ENCODE peak calls at places on chromosomes 12 and 14, in nine cellular contexts. C, K, G, H, E, A, O, R and M are unnamed samples.

GRCh38 chr14:91714805-91715204 is 17.1 kb downstream of the CATSPERB start:
- DNase-seq in C (no peak), K (no peak), G (no peak), H (no peak), E (no peak), A (no peak), O (no peak), R (no peak), M (no peak)

GRCh38 chr14:77580477-77580876 is 36.0 kb downstream of the SPTLC2 start:
- DNase-seq in C (no peak), K (no peak), G (no peak), H (no peak), E (no peak), A (no peak), O (no peak), R (no peak), M (no peak)

GRCh38 chr14:47674546-47675238 is 713 bp downstream of the MDGA2 start:
- DNase-seq in C (no peak), K (no peak), G (no peak), H (peak; percentile 52), E (no peak), A (no peak), O (no peak), R (peak; percentile 55), M (peak; percentile 57)

GRCh38 chr12:70227911-70228310 is 15.3 kb upstream of the CNOT2 start:
- DNase-seq in C (no peak), K (no peak), G (no peak), H (no peak), E (no peak), A (no peak), O (no peak), R (no peak), M (no peak)

GRCh38 chr14:93214598-93214997 is 7.5 kb downstream of the UBR7 start:
- DNase-seq in C (no peak), K (no peak), G (no peak), H (no peak), E (no peak), A (no peak), O (no peak), R (no peak), M (no peak)

GRCh38 chr12:111692575-111693210 is 6.8 kb downstream of the ACAD10 start:
- DNase-seq in C (no peak), K (peak; percentile 20), G (peak; percentile 43), H (peak; percentile 28), E (no peak), A (no peak), O (peak; percentile 7), R (no peak), M (no peak)

GRCh38 chr12:10661338-10661737 is 12.5 kb downstream of the STYK1 start:
- DNase-seq in C (no peak), K (peak; percentile 24), G (no peak), H (no peak), E (no peak), A (peak; percentile 67), O (no peak), R (no peak), M (no peak)

GRCh38 chr12:109597795-109598427 is 24.3 kb downstream of the MVK start:
- DNase-seq in C (peak; percentile 71), K (peak; percentile 97), G (peak; percentile 76), H (peak; percentile 91), E (peak; percentile 91), A (peak; percentile 88), O (peak; percentile 85), R (peak; percentile 95), M (no peak)

GRCh38 chr12:108850854-108851573 is 6.4 kb downstream of the SSH1 start:
- DNase-seq in C (no peak), K (peak; percentile 85), G (peak; percentile 98), H (no peak), E (peak; percentile 33), A (no peak), O (peak; percentile 83), R (peak; percentile 86), M (no peak)

GRCh38 chr14:49586673-49587460 is 687 bp upstream of the RPS29 start:
- DNase-seq in C (peak; percentile 92), K (peak; percentile 65), G (peak; percentile 91), H (peak; percentile 32), E (peak; percentile 61), A (peak; percentile 40), O (peak; percentile 64), R (no peak), M (no peak)

GRCh38 chr12:75334384-75335030 is at the start of gene GLIPR1L1:
- DNase-seq in C (peak; percentile 34), K (peak; percentile 83), G (peak; percentile 93), H (peak; percentile 91), E (peak; percentile 93), A (peak; percentile 86), O (peak; percentile 91), R (peak; percentile 93), M (peak; percentile 73)

GRCh38 chr12:68532887-68533248 is 77.8 kb upstream of the RAP1B start:
- DNase-seq in C (no peak), K (no peak), G (no peak), H (no peak), E (no peak), A (no peak), O (no peak), R (no peak), M (no peak)

GRCh38 chr14:36874396-36875138 is 212.9 kb downstream of the PAX9 start:
- DNase-seq in C (no peak), K (no peak), G (no peak), H (no peak), E (no peak), A (no peak), O (no peak), R (no peak), M (no peak)

GRCh38 chr14:63777024-63777423 is 49.2 kb upstream of the SGPP1 start:
- DNase-seq in C (no peak), K (peak; percentile 61), G (peak; percentile 22), H (no peak), E (no peak), A (no peak), O (peak; percentile 44), R (no peak), M (no peak)

GRCh38 chr14:57346741-57347140 is 43.6 kb upstream of the NAA30 start:
- DNase-seq in C (no peak), K (no peak), G (no peak), H (no peak), E (no peak), A (no peak), O (no peak), R (no peak), M (no peak)

GRCh38 chr14:23130875-23131274 is 11.8 kb upstream of the CEBPE start:
- DNase-seq in C (no peak), K (no peak), G (no peak), H (no peak), E (no peak), A (no peak), O (no peak), R (no peak), M (no peak)

GRCh38 chr12:64682572-64683277 is 72.4 kb downstream of the RASSF3 start:
- DNase-seq in C (peak; percentile 63), K (peak; percentile 52), G (peak; percentile 39), H (no peak), E (no peak), A (no peak), O (no peak), R (no peak), M (no peak)

GRCh38 chr14:23571701-23572523 is 4.3 kb upstream of the AP1G2 start:
- DNase-seq in C (peak; percentile 46), K (no peak), G (no peak), H (no peak), E (no peak), A (no peak), O (no peak), R (no peak), M (peak; percentile 62)

GRCh38 chr12:990308-990648 is 745 bp upstream of the ERC1 start:
- DNase-seq in C (peak; percentile 47), K (no peak), G (peak; percentile 50), H (peak; percentile 55), E (peak; percentile 77), A (peak; percentile 62), O (peak; percentile 72), R (peak; percentile 91), M (no peak)

GRCh38 chr12:132326646-132327045 is 2.7 kb downstream of the GALNT9 start:
- DNase-seq in C (no peak), K (no peak), G (no peak), H (no peak), E (no peak), A (no peak), O (no peak), R (no peak), M (peak; percentile 44)

GRCh38 chr12:49750027-49750977 is 8.9 kb downstream of the TMBIM6 start:
- DNase-seq in C (no peak), K (peak; percentile 38), G (peak; percentile 32), H (no peak), E (no peak), A (no peak), O (peak; percentile 40), R (no peak), M (no peak)

GRCh38 chr14:64265222-64265621 is 28.9 kb downstream of the ESR2 start:
- DNase-seq in C (no peak), K (no peak), G (no peak), H (no peak), E (no peak), A (no peak), O (no peak), R (no peak), M (no peak)

GRCh38 chr12:1103632-1104031 is 112.6 kb downstream of the ERC1 start:
- DNase-seq in C (no peak), K (no peak), G (no peak), H (no peak), E (no peak), A (no peak), O (no peak), R (no peak), M (no peak)

GRCh38 chr12:5123921-5124320 is 80.2 kb downstream of the KCNA5 start:
- DNase-seq in C (no peak), K (peak; percentile 23), G (peak; percentile 17), H (no peak), E (no peak), A (no peak), O (peak; percentile 76), R (no peak), M (no peak)

GRCh38 chr14:61034416-61035100 is 53.5 kb downstream of the SLC38A6 start:
- DNase-seq in C (no peak), K (no peak), G (no peak), H (no peak), E (no peak), A (no peak), O (no peak), R (no peak), M (no peak)

GRCh38 chr12:132710422-132711168 is at the start of gene PGAM5:
- DNase-seq in C (peak; percentile 45), K (peak; percentile 99), G (peak; percentile 46), H (peak; percentile 81), E (peak; percentile 82), A (peak; percentile 88), O (peak; percentile 84), R (peak; percentile 91), M (peak; percentile 92)

GRCh38 chr14:64928239-64929002 is 14.1 kb downstream of the GPX2 start:
- DNase-seq in C (no peak), K (no peak), G (no peak), H (no peak), E (no peak), A (no peak), O (no peak), R (no peak), M (no peak)

GRCh38 chr12:55745361-55746146 is 2.6 kb downstream of the GDF11 start:
- DNase-seq in C (no peak), K (no peak), G (no peak), H (peak; percentile 30), E (peak; percentile 30), A (no peak), O (no peak), R (no peak), M (no peak)

GRCh38 chr12:130097798-130098255 is 64.4 kb upstream of the FZD10 start:
- DNase-seq in C (no peak), K (no peak), G (no peak), H (no peak), E (no peak), A (no peak), O (no peak), R (no peak), M (no peak)

GRCh38 chr12:15546102-15546701 is 223.9 kb downstream of the PTPRO start:
- DNase-seq in C (no peak), K (peak; percentile 18), G (no peak), H (no peak), E (no peak), A (no peak), O (no peak), R (no peak), M (no peak)

GRCh38 chr12:82955020-82955419 is 268.3 kb downstream of the TMTC2 start:
- DNase-seq in C (no peak), K (no peak), G (no peak), H (no peak), E (no peak), A (no peak), O (no peak), R (no peak), M (no peak)